ENCODE peak calls at places on chromosomes 4 and X, in six cellular contexts. N is fibroblast of the conjunctiva; W is RPMI7951; C is stimulated activated CD4-positive, alpha-beta T cell treated with anti-CD3 and anti-CD28 coated beads, Interleukin-2, amount 100 ng/mL, for 48 hours; Q is neural crest cell; F is T-helper 1 cell. L is an unnamed sample.

GRCh38 chrX:154040307-154040756 is 20.6 kb upstream of the IRAK1 start:
- DNase-seq in Q (no peak), N (peak; percentile 55), C (no peak), W (no peak), F (no peak), L (no peak)

GRCh38 chrX:77446029-77446585 is 1.1 kb upstream of the FGF16 start:
- DNase-seq in W (no peak), F (peak; percentile 5), Q (no peak), C (peak; percentile 13), N (no peak), L (peak; percentile 29)

GRCh38 chr4:122826596-122827257 is at the start of gene FGF2:
- DNase-seq in N (peak; percentile 78), Q (peak; percentile 59), F (peak; percentile 26), W (peak; percentile 41), C (no peak), L (peak; percentile 42)

GRCh38 chr4:60461551-60461950 is 738.6 kb upstream of the ADGRL3 start:
- DNase-seq in N (no peak), F (no peak), Q (no peak), C (no peak), W (no peak), L (no peak)

GRCh38 chr4:165158762-165159161 is 46.1 kb upstream of the TMEM192 start:
- DNase-seq in C (no peak), N (no peak), F (no peak), Q (no peak), W (no peak), L (no peak)

GRCh38 chrX:3939967-3940610 is 226.6 kb upstream of the PRKX start:
- DNase-seq in N (peak; percentile 3), Q (peak; percentile 6), C (no peak), W (peak; percentile 17), F (no peak), L (no peak)

GRCh38 chrX:153438522-153438921 is 7.3 kb downstream of the TREX2 start:
- DNase-seq in C (no peak), F (no peak), W (peak; percentile 0), Q (no peak), N (no peak), L (no peak)

GRCh38 chrX:33725556-33726232 is 406.4 kb downstream of the FAM47A start:
- DNase-seq in Q (peak; percentile 11), C (no peak), W (peak; percentile 16), N (no peak), F (no peak), L (no peak)

GRCh38 chr4:155944516-155944915 is 9.2 kb downstream of the CTSO start:
- DNase-seq in F (no peak), N (no peak), Q (no peak), C (no peak), W (peak; percentile 59), L (no peak)

GRCh38 chr4:129515356-129515755 is 419.4 kb downstream of the C4orf33 start:
- DNase-seq in N (no peak), Q (no peak), C (no peak), F (no peak), W (no peak), L (no peak)

GRCh38 chr4:165184220-165184619 is 23.1 kb upstream of the KLHL2 start:
- DNase-seq in F (no peak), Q (no peak), N (no peak), C (no peak), W (no peak), L (no peak)

GRCh38 chr4:44194365-44194764 is 254.2 kb downstream of the KCTD8 start:
- DNase-seq in Q (no peak), C (no peak), F (no peak), W (no peak), N (no peak), L (no peak)

GRCh38 chr4:55947912-55948725 is 626 bp upstream of the CEP135 start:
- DNase-seq in F (peak; percentile 71), W (peak; percentile 86), C (peak; percentile 37), Q (peak; percentile 2), N (peak; percentile 75), L (no peak)

GRCh38 chrX:28880136-28880535 is 292.9 kb downstream of the IL1RAPL1 start:
- DNase-seq in C (no peak), Q (no peak), W (no peak), N (no peak), F (no peak), L (no peak)

GRCh38 chrX:130304587-130305368 is 34.9 kb upstream of the SLC25A14 start:
- DNase-seq in W (no peak), F (no peak), C (no peak), Q (no peak), N (no peak), L (peak; percentile 72)

GRCh38 chrX:154908821-154909220 is 22.7 kb downstream of the F8A1 start:
- DNase-seq in W (no peak), F (no peak), N (no peak), Q (no peak), C (no peak), L (no peak)

GRCh38 chrX:45011131-45011530 is 138.1 kb downstream of the KDM6A start:
- DNase-seq in Q (no peak), F (no peak), W (peak; percentile 56), N (no peak), C (no peak), L (no peak)

GRCh38 chr4:8029689-8030088 is 90.0 kb upstream of the AFAP1 start:
- DNase-seq in C (no peak), Q (no peak), W (peak; percentile 46), F (no peak), N (no peak), L (no peak)

GRCh38 chr4:152700151-152700550 is 20.4 kb upstream of the TMEM154 start:
- DNase-seq in N (no peak), W (no peak), Q (no peak), C (no peak), F (no peak), L (no peak)

GRCh38 chrX:118493653-118494297 is 1.8 kb upstream of the DOCK11 start:
- DNase-seq in N (no peak), F (no peak), Q (no peak), C (no peak), W (peak; percentile 13), L (no peak)

GRCh38 chr4:39792529-39792928 is 94.6 kb downstream of the UBE2K start:
- DNase-seq in N (no peak), Q (no peak), W (no peak), F (no peak), C (no peak), L (no peak)

GRCh38 chr4:107818301-107818910 is 6.3 kb upstream of the SGMS2 start:
- DNase-seq in F (peak; percentile 3), N (no peak), W (peak; percentile 11), Q (no peak), C (no peak), L (no peak)

GRCh38 chrX:106397788-106398538 is 213.8 kb upstream of the RADX start:
- DNase-seq in C (no peak), W (no peak), F (no peak), Q (no peak), N (no peak), L (no peak)

GRCh38 chr4:147351083-147351787 is 129.7 kb upstream of the EDNRA start:
- DNase-seq in Q (no peak), F (no peak), C (no peak), W (peak; percentile 28), N (no peak), L (no peak)

GRCh38 chr4:143232277-143232676 is 47.6 kb downstream of the USP38 start:
- DNase-seq in Q (no peak), W (no peak), N (no peak), C (no peak), F (no peak), L (no peak)

GRCh38 chr4:118224239-118224829 is 128.5 kb downstream of the PRSS12 start:
- DNase-seq in C (no peak), W (peak; percentile 52), F (peak; percentile 29), N (peak; percentile 75), Q (no peak), L (no peak)

GRCh38 chrX:133376422-133376821 is 38.9 kb downstream of the GPC4 start:
- DNase-seq in W (no peak), Q (no peak), F (no peak), N (no peak), C (no peak), L (no peak)

GRCh38 chrX:1322393-1322792 is 14.2 kb upstream of the IL3RA start:
- DNase-seq in N (no peak), C (no peak), W (peak; percentile 64), F (peak; percentile 44), Q (no peak), L (no peak)

GRCh38 chr4:8907596-8908205 is 36.1 kb upstream of the HMX1 start:
- DNase-seq in C (no peak), Q (no peak), W (no peak), F (no peak), N (no peak), L (no peak)